ENCODE peak calls at places on chromosome 21, in four cellular contexts. N is spleen; V is lower lobe of right lung; B is activated CD8-positive, alpha-beta memory T cell treated with anti-CD3 and anti-CD28 coated beads for 48 hours. W is an unnamed sample.

GRCh38 chr21:46065215-46065992 is 32.5 kb upstream of the COL6A2 start:
- DNase-seq in B (no peak), V (peak), N (no peak), W (peak)

GRCh38 chr21:37579356-37579755 is 212.8 kb downstream of the DYRK1A start:
- DNase-seq in V (no peak), B (no peak), N (no peak), W (no peak)

GRCh38 chr21:31609081-31609480 is 50.4 kb upstream of the SOD1 start:
- DNase-seq in V (no peak), N (no peak), B (no peak), W (peak)

GRCh38 chr21:35016517-35017188 is 32.4 kb downstream of the RUNX1 start:
- DNase-seq in B (no peak), N (no peak), V (no peak), W (no peak)

GRCh38 chr21:44089001-44089911 is 17.9 kb upstream of the PWP2 start:
- DNase-seq in V (no peak), N (peak), B (no peak), W (no peak)

GRCh38 chr21:43029785-43030184 is 45.9 kb downstream of the CBS start:
- DNase-seq in N (peak), V (no peak), B (no peak), W (no peak)

GRCh38 chr21:39927304-39927886 is 60.2 kb downstream of the PCP4 start:
- DNase-seq in V (no peak), N (no peak), B (no peak), W (no peak)

GRCh38 chr21:45496151-45496967 is 45.9 kb downstream of the SLC19A1 start:
- DNase-seq in B (no peak), V (peak), N (peak), W (no peak)